ENCODE peak calls at places on chromosomes 7 and 10, in five cellular contexts. H is SK-N-SH; X is BE2C; F is CD4-positive, alpha-beta memory T cell; M is iPS DF 6.9. A is an unnamed sample.

GRCh38 chr10:30186371-30186875 is 127.0 kb upstream of the JCAD start:
- DNase-seq in H (no peak), X (no peak), F (no peak), M (no peak), A (no peak)

GRCh38 chr7:86972072-86972471 is 87.4 kb downstream of the ELAPOR2 start:
- DNase-seq in H (no peak), X (no peak), F (no peak), M (peak; percentile 22), A (no peak)

GRCh38 chr7:16918288-16918895 is 36.6 kb upstream of the AGR3 start:
- DNase-seq in H (peak; percentile 38), X (peak; percentile 29), F (peak; percentile 24), M (no peak), A (peak; percentile 67)

GRCh38 chr7:1170741-1171501 is 10.9 kb upstream of the ZFAND2A start:
- DNase-seq in H (no peak), X (no peak), F (no peak), M (no peak), A (no peak)

GRCh38 chr10:54800677-54801480 is at the start of gene PCDH15:
- DNase-seq in H (peak; percentile 37), X (peak; percentile 13), F (no peak), M (peak; percentile 29), A (peak; percentile 24)

GRCh38 chr10:73576178-73576889 is 14.8 kb downstream of the USP54 start:
- DNase-seq in H (no peak), X (no peak), F (no peak), M (no peak), A (peak; percentile 93)

GRCh38 chr10:655184-655583 is 34.3 kb downstream of the DIP2C start:
- DNase-seq in H (no peak), X (no peak), F (no peak), M (no peak), A (no peak)

GRCh38 chr10:34189830-34190229 is 625.3 kb downstream of the PARD3 start:
- DNase-seq in H (no peak), X (no peak), F (no peak), M (no peak), A (no peak)

GRCh38 chr10:13346280-13346819 is 1.7 kb downstream of the SEPHS1 start:
- DNase-seq in H (no peak), X (no peak), F (no peak), M (no peak), A (no peak)

GRCh38 chr10:34565934-34566333 is 249.2 kb downstream of the PARD3 start:
- DNase-seq in H (no peak), X (no peak), F (no peak), M (no peak), A (no peak)

GRCh38 chr10:11143240-11143639 is 125.6 kb downstream of the CELF2 start:
- DNase-seq in H (no peak), X (no peak), F (no peak), M (no peak), A (no peak)

GRCh38 chr7:121041516-121042148 is 53.1 kb downstream of the CPED1 start:
- DNase-seq in H (peak; percentile 44), X (no peak), F (no peak), M (no peak), A (no peak)

GRCh38 chr10:46006219-46006618 is 24.2 kb downstream of the NCOA4 start:
- DNase-seq in H (no peak), X (no peak), F (no peak), M (no peak), A (no peak)

GRCh38 chr10:107814865-107815487 is 650.5 kb upstream of the SORCS1 start:
- DNase-seq in H (peak; percentile 54), X (peak; percentile 76), F (no peak), M (peak; percentile 33), A (peak; percentile 58)

GRCh38 chr10:44417761-44418160 is 32.9 kb upstream of the CXCL12 start:
- DNase-seq in H (no peak), X (no peak), F (no peak), M (no peak), A (no peak)

GRCh38 chr7:152643979-152644559 is 31.9 kb downstream of the XRCC2 start:
- DNase-seq in H (no peak), X (no peak), F (no peak), M (no peak), A (peak; percentile 9)

GRCh38 chr10:19705273-19705672 is 111.0 kb upstream of the PLXDC2 start:
- DNase-seq in H (no peak), X (no peak), F (no peak), M (no peak), A (no peak)

GRCh38 chr10:1036341-1036791 is 10.7 kb upstream of the IDI2 start:
- DNase-seq in H (no peak), X (no peak), F (no peak), M (no peak), A (no peak)

GRCh38 chr10:5951167-5951711 is 26.1 kb downstream of the IL15RA start:
- DNase-seq in H (no peak), X (no peak), F (no peak), M (no peak), A (no peak)

DNA sequence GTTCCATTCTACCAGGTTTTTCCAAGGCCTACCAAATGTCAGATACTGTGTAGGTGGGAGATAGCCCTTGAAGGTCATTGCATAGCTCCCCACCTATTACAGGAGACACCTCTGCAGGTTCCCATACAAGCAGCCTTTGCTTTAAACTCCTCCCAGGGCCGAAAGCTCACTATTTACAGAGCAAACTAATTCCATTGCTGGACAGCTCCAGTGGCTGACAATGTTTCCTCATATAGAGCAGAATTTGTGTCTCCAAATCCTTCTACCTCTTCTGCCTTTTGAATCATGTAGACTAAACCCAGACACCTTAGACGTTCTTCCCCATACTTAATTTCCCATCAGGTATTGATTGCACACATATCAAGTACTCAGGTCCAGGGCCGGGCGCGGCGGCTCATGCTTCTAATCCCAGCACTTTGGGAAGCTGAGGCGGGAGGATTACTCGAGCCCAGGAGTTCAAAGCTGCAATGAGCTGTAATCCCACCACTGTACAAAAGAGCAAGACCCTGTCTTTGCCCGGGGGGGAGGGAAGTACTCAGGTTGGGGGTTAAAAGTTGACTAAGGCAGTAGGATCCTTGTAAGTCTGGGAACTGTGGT is 2.1 kb downstream of the CNNM1 start:
- DNase-seq in H (no peak), X (no peak), F (no peak), M (no peak), A (no peak)
- H3K27me3 ChIP-seq in H (peaks cover 27% of the 10 kb centered on the region), X (peaks cover 31% of the 10 kb centered on the region), F (peaks cover 5% of the 10 kb centered on the region), M (peaks cover 24% of the 10 kb centered on the region), A (peaks cover 63% of the 10 kb centered on the region)

GRCh38 chr7:82406937-82407336 is 36.6 kb downstream of the CACNA2D1 start:
- DNase-seq in H (no peak), X (no peak), F (no peak), M (no peak), A (no peak)

GRCh38 chr7:82413237-82413636 is 30.3 kb downstream of the CACNA2D1 start:
- DNase-seq in H (no peak), X (peak; percentile 78), F (no peak), M (no peak), A (peak; percentile 33)

GRCh38 chr7:82416402-82416801 is 27.2 kb downstream of the CACNA2D1 start:
- DNase-seq in H (no peak), X (no peak), F (no peak), M (no peak), A (no peak)

GRCh38 chr7:82410461-82410860 is 33.1 kb downstream of the CACNA2D1 start:
- DNase-seq in H (no peak), X (no peak), F (no peak), M (no peak), A (peak; percentile 81)

GRCh38 chr7:82411732-82412131 is 31.8 kb downstream of the CACNA2D1 start:
- DNase-seq in H (no peak), X (no peak), F (no peak), M (no peak), A (no peak)
- H3K27me3 ChIP-seq in H (no peaks in the 10 kb centered on the region), X (no peaks in the 10 kb centered on the region), F (no peaks in the 10 kb centered on the region), M (no peaks in the 10 kb centered on the region), A (no peaks in the 10 kb centered on the region)

DNA sequence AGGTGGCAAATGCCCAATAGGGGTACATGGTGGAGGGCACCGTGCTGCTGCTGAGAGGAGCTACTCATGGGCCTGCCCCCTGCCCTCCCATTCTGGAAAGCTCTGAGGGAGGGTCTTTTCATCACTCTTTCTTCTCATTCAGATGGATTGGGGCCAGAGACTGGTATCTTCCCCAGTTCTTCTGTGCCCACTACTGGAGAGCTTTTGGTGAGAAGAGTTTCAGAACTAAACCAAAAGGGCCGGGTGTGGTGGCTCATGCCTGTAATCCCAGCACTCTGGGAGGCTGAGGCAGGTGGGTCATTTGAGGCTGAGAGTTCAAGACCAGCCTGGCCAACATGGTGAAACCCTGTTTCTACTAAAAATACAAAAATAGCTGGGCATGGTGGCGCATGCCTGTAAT is 12.5 kb downstream of the ADRA2A start:
- DNase-seq in H (no peak), X (no peak), F (no peak), M (no peak), A (no peak)
- H3K27me3 ChIP-seq in H (no peaks in the 10 kb centered on the region), X (no peaks in the 10 kb centered on the region), F (no peaks in the 10 kb centered on the region), M (no peaks in the 10 kb centered on the region), A (peaks cover 2% of the 10 kb centered on the region)

GRCh38 chr10:128161031-128161430 is 34.8 kb upstream of the MKI67 start:
- DNase-seq in H (no peak), X (no peak), F (no peak), M (no peak), A (no peak)
- H3K27me3 ChIP-seq in H (no peaks in the 10 kb centered on the region), X (no peaks in the 10 kb centered on the region), F (peaks cover 3% of the 10 kb centered on the region), M (no peaks in the 10 kb centered on the region), A (no peaks in the 10 kb centered on the region)

DNA sequence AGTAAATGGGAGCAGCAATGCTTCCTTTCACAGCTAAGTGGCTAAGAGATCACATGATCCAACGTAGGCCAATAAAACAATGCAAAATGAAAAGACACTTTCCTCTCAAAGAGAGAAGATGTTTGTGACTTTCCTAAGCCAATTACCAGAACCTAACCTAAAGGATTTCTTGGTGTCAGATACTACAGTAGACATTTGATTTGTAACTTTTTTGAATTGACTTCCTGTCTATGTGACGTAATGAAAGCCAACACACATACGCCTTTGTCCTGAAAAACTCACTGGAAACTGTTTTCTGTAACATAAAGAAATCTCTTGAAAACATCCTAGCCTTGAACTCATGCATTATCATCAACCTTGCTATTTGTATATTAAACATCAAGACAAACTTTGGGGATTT is 417.1 kb downstream of the GPAM start:
- DNase-seq in H (no peak), X (no peak), F (no peak), M (no peak), A (no peak)
- H3K27me3 ChIP-seq in H (no peaks in the 10 kb centered on the region), X (no peaks in the 10 kb centered on the region), F (no peaks in the 10 kb centered on the region), M (no peaks in the 10 kb centered on the region), A (no peaks in the 10 kb centered on the region)

A was measured in cardiac muscle cell.